ENCODE peak calls at places on chromosomes 13 and 19, in eight cellular contexts. One of them, this sample, is unnamed.

GRCh38 chr19:53132231-53132991 is at the start of gene ZNF415:
- DNase-seq in activated CD8-positive, alpha-beta memory T cell treated with anti-CD3 and anti-CD28 coated beads, Interleukin-2, amount 10 ng/mL, durations not matched to agents 7 days and 5 days: peak
- DNase-seq in kidney glomerular epithelial cell: peak
- DNase-seq in tibial nerve: peak
- DNase-seq in CD4-positive, CD25-positive, alpha-beta regulatory T cell: peak
- DNase-seq in AG04450: peak
- DNase-seq in putamen: peak
- DNase-seq in iris pigment epithelial cell: peak
- DNase-seq in this sample: peak

GRCh38 chr19:32581704-32582164 is 744 bp downstream of the PDCD5 start:
- DNase-seq in activated CD8-positive, alpha-beta memory T cell treated with anti-CD3 and anti-CD28 coated beads, Interleukin-2, amount 10 ng/mL, durations not matched to agents 7 days and 5 days: no peak
- DNase-seq in AG04450: peak
- DNase-seq in iris pigment epithelial cell: peak
- DNase-seq in tibial nerve: no peak
- DNase-seq in CD4-positive, CD25-positive, alpha-beta regulatory T cell: peak
- DNase-seq in putamen: no peak
- DNase-seq in kidney glomerular epithelial cell: no peak
- DNase-seq in this sample: no peak

GRCh38 chr19:58558623-58559274 is 338 bp upstream of the UBE2M start:
- DNase-seq in putamen: peak
- DNase-seq in iris pigment epithelial cell: peak
- DNase-seq in AG04450: peak
- DNase-seq in tibial nerve: peak
- DNase-seq in CD4-positive, CD25-positive, alpha-beta regulatory T cell: peak
- DNase-seq in activated CD8-positive, alpha-beta memory T cell treated with anti-CD3 and anti-CD28 coated beads, Interleukin-2, amount 10 ng/mL, durations not matched to agents 7 days and 5 days: peak
- DNase-seq in kidney glomerular epithelial cell: no peak
- DNase-seq in this sample: peak

GRCh38 chr19:47122359-47123335 is 8.0 kb upstream of the SAE1 start:
- DNase-seq in kidney glomerular epithelial cell: peak
- DNase-seq in tibial nerve: no peak
- DNase-seq in activated CD8-positive, alpha-beta memory T cell treated with anti-CD3 and anti-CD28 coated beads, Interleukin-2, amount 10 ng/mL, durations not matched to agents 7 days and 5 days: no peak
- DNase-seq in CD4-positive, CD25-positive, alpha-beta regulatory T cell: no peak
- DNase-seq in iris pigment epithelial cell: peak
- DNase-seq in putamen: no peak
- DNase-seq in AG04450: no peak
- DNase-seq in this sample: no peak

GRCh38 chr13:32472194-32472621 is 44.3 kb upstream of the N4BP2L1 start:
- DNase-seq in AG04450: no peak
- DNase-seq in iris pigment epithelial cell: peak
- DNase-seq in kidney glomerular epithelial cell: no peak
- DNase-seq in tibial nerve: no peak
- DNase-seq in activated CD8-positive, alpha-beta memory T cell treated with anti-CD3 and anti-CD28 coated beads, Interleukin-2, amount 10 ng/mL, durations not matched to agents 7 days and 5 days: no peak
- DNase-seq in CD4-positive, CD25-positive, alpha-beta regulatory T cell: peak
- DNase-seq in putamen: peak
- DNase-seq in this sample: no peak

GRCh38 chr19:45376045-45376724 is 5.8 kb upstream of the ERCC2 start:
- DNase-seq in kidney glomerular epithelial cell: peak
- DNase-seq in CD4-positive, CD25-positive, alpha-beta regulatory T cell: no peak
- DNase-seq in activated CD8-positive, alpha-beta memory T cell treated with anti-CD3 and anti-CD28 coated beads, Interleukin-2, amount 10 ng/mL, durations not matched to agents 7 days and 5 days: no peak
- DNase-seq in putamen: no peak
- DNase-seq in tibial nerve: no peak
- DNase-seq in AG04450: peak
- DNase-seq in iris pigment epithelial cell: peak
- DNase-seq in this sample: no peak

GRCh38 chr19:55097864-55098715 is 19.3 kb downstream of the PPP1R12C start:
- DNase-seq in iris pigment epithelial cell: no peak
- DNase-seq in kidney glomerular epithelial cell: no peak
- DNase-seq in CD4-positive, CD25-positive, alpha-beta regulatory T cell: no peak
- DNase-seq in tibial nerve: no peak
- DNase-seq in putamen: no peak
- DNase-seq in AG04450: no peak
- DNase-seq in activated CD8-positive, alpha-beta memory T cell treated with anti-CD3 and anti-CD28 coated beads, Interleukin-2, amount 10 ng/mL, durations not matched to agents 7 days and 5 days: no peak
- DNase-seq in this sample: no peak

GRCh38 chr13:39970177-39970846 is 314.9 kb downstream of the COG6 start:
- DNase-seq in tibial nerve: no peak
- DNase-seq in CD4-positive, CD25-positive, alpha-beta regulatory T cell: no peak
- DNase-seq in putamen: no peak
- DNase-seq in activated CD8-positive, alpha-beta memory T cell treated with anti-CD3 and anti-CD28 coated beads, Interleukin-2, amount 10 ng/mL, durations not matched to agents 7 days and 5 days: no peak
- DNase-seq in AG04450: no peak
- DNase-seq in iris pigment epithelial cell: no peak
- DNase-seq in kidney glomerular epithelial cell: no peak
- DNase-seq in this sample: no peak

GRCh38 chr19:9009935-9010651 is at the start of gene MUC16:
- DNase-seq in tibial nerve: no peak
- DNase-seq in AG04450: no peak
- DNase-seq in kidney glomerular epithelial cell: no peak
- DNase-seq in CD4-positive, CD25-positive, alpha-beta regulatory T cell: no peak
- DNase-seq in iris pigment epithelial cell: no peak
- DNase-seq in activated CD8-positive, alpha-beta memory T cell treated with anti-CD3 and anti-CD28 coated beads, Interleukin-2, amount 10 ng/mL, durations not matched to agents 7 days and 5 days: no peak
- DNase-seq in putamen: no peak
- DNase-seq in this sample: no peak

GRCh38 chr13:46126552-46127171 is 21.8 kb upstream of the CPB2 start:
- DNase-seq in iris pigment epithelial cell: peak
- DNase-seq in kidney glomerular epithelial cell: peak
- DNase-seq in tibial nerve: peak
- DNase-seq in CD4-positive, CD25-positive, alpha-beta regulatory T cell: peak
- DNase-seq in putamen: peak
- DNase-seq in activated CD8-positive, alpha-beta memory T cell treated with anti-CD3 and anti-CD28 coated beads, Interleukin-2, amount 10 ng/mL, durations not matched to agents 7 days and 5 days: peak
- DNase-seq in AG04450: peak
- DNase-seq in this sample: no peak

GRCh38 chr13:32911506-32911905 is 104.7 kb upstream of the KL start:
- DNase-seq in activated CD8-positive, alpha-beta memory T cell treated with anti-CD3 and anti-CD28 coated beads, Interleukin-2, amount 10 ng/mL, durations not matched to agents 7 days and 5 days: peak
- DNase-seq in tibial nerve: no peak
- DNase-seq in putamen: no peak
- DNase-seq in CD4-positive, CD25-positive, alpha-beta regulatory T cell: peak
- DNase-seq in kidney glomerular epithelial cell: peak
- DNase-seq in iris pigment epithelial cell: peak
- DNase-seq in AG04450: no peak
- DNase-seq in this sample: no peak

GRCh38 chr19:6639439-6639838 is 30.5 kb downstream of the TNFSF14 start:
- DNase-seq in putamen: no peak
- DNase-seq in tibial nerve: no peak
- DNase-seq in CD4-positive, CD25-positive, alpha-beta regulatory T cell: peak
- DNase-seq in iris pigment epithelial cell: peak
- DNase-seq in AG04450: no peak
- DNase-seq in activated CD8-positive, alpha-beta memory T cell treated with anti-CD3 and anti-CD28 coated beads, Interleukin-2, amount 10 ng/mL, durations not matched to agents 7 days and 5 days: peak
- DNase-seq in kidney glomerular epithelial cell: peak
- DNase-seq in this sample: no peak

GRCh38 chr13:104286566-104287290 is 1220.5 kb upstream of the SLC10A2 start:
- DNase-seq in tibial nerve: no peak
- DNase-seq in activated CD8-positive, alpha-beta memory T cell treated with anti-CD3 and anti-CD28 coated beads, Interleukin-2, amount 10 ng/mL, durations not matched to agents 7 days and 5 days: no peak
- DNase-seq in iris pigment epithelial cell: peak
- DNase-seq in kidney glomerular epithelial cell: peak
- DNase-seq in AG04450: no peak
- DNase-seq in putamen: no peak
- DNase-seq in CD4-positive, CD25-positive, alpha-beta regulatory T cell: no peak
- DNase-seq in this sample: no peak

GRCh38 chr19:4547303-4548237 is 7.7 kb upstream of the LRG1 start:
- DNase-seq in iris pigment epithelial cell: no peak
- DNase-seq in CD4-positive, CD25-positive, alpha-beta regulatory T cell: peak
- DNase-seq in activated CD8-positive, alpha-beta memory T cell treated with anti-CD3 and anti-CD28 coated beads, Interleukin-2, amount 10 ng/mL, durations not matched to agents 7 days and 5 days: peak
- DNase-seq in putamen: no peak
- DNase-seq in tibial nerve: no peak
- DNase-seq in AG04450: no peak
- DNase-seq in kidney glomerular epithelial cell: no peak
- DNase-seq in this sample: no peak

GRCh38 chr13:21879263-21879914 is 208.5 kb downstream of the FGF9 start:
- DNase-seq in tibial nerve: no peak
- DNase-seq in iris pigment epithelial cell: no peak
- DNase-seq in CD4-positive, CD25-positive, alpha-beta regulatory T cell: peak
- DNase-seq in putamen: no peak
- DNase-seq in kidney glomerular epithelial cell: no peak
- DNase-seq in AG04450: no peak
- DNase-seq in activated CD8-positive, alpha-beta memory T cell treated with anti-CD3 and anti-CD28 coated beads, Interleukin-2, amount 10 ng/mL, durations not matched to agents 7 days and 5 days: no peak
- DNase-seq in this sample: no peak

GRCh38 chr13:25214371-25215252 is 42.5 kb upstream of the AMER2 start:
- DNase-seq in iris pigment epithelial cell: peak
- DNase-seq in activated CD8-positive, alpha-beta memory T cell treated with anti-CD3 and anti-CD28 coated beads, Interleukin-2, amount 10 ng/mL, durations not matched to agents 7 days and 5 days: no peak
- DNase-seq in AG04450: no peak
- DNase-seq in kidney glomerular epithelial cell: peak
- DNase-seq in putamen: no peak
- DNase-seq in CD4-positive, CD25-positive, alpha-beta regulatory T cell: no peak
- DNase-seq in tibial nerve: peak
- DNase-seq in this sample: no peak

GRCh38 chr19:39093761-39094160 is 9.6 kb downstream of the ACP7 start:
- DNase-seq in CD4-positive, CD25-positive, alpha-beta regulatory T cell: no peak
- DNase-seq in tibial nerve: no peak
- DNase-seq in activated CD8-positive, alpha-beta memory T cell treated with anti-CD3 and anti-CD28 coated beads, Interleukin-2, amount 10 ng/mL, durations not matched to agents 7 days and 5 days: no peak
- DNase-seq in iris pigment epithelial cell: peak
- DNase-seq in putamen: no peak
- DNase-seq in kidney glomerular epithelial cell: no peak
- DNase-seq in AG04450: peak
- DNase-seq in this sample: no peak

GRCh38 chr19:32735936-32736335 is 16.4 kb downstream of the TDRD12 start:
- DNase-seq in AG04450: no peak
- DNase-seq in CD4-positive, CD25-positive, alpha-beta regulatory T cell: no peak
- DNase-seq in kidney glomerular epithelial cell: no peak
- DNase-seq in tibial nerve: no peak
- DNase-seq in putamen: no peak
- DNase-seq in iris pigment epithelial cell: no peak
- DNase-seq in activated CD8-positive, alpha-beta memory T cell treated with anti-CD3 and anti-CD28 coated beads, Interleukin-2, amount 10 ng/mL, durations not matched to agents 7 days and 5 days: no peak
- DNase-seq in this sample: no peak

GRCh38 chr19:1847684-1848398 is 442 bp downstream of the REXO1 start:
- DNase-seq in activated CD8-positive, alpha-beta memory T cell treated with anti-CD3 and anti-CD28 coated beads, Interleukin-2, amount 10 ng/mL, durations not matched to agents 7 days and 5 days: peak
- DNase-seq in iris pigment epithelial cell: peak
- DNase-seq in kidney glomerular epithelial cell: no peak
- DNase-seq in AG04450: no peak
- DNase-seq in CD4-positive, CD25-positive, alpha-beta regulatory T cell: peak
- DNase-seq in tibial nerve: no peak
- DNase-seq in putamen: no peak
- DNase-seq in this sample: no peak

GRCh38 chr19:19212866-19213265 is 1.1 kb downstream of the NCAN start:
- DNase-seq in activated CD8-positive, alpha-beta memory T cell treated with anti-CD3 and anti-CD28 coated beads, Interleukin-2, amount 10 ng/mL, durations not matched to agents 7 days and 5 days: no peak
- DNase-seq in AG04450: no peak
- DNase-seq in iris pigment epithelial cell: no peak
- DNase-seq in putamen: no peak
- DNase-seq in kidney glomerular epithelial cell: no peak
- DNase-seq in tibial nerve: no peak
- DNase-seq in CD4-positive, CD25-positive, alpha-beta regulatory T cell: no peak
- DNase-seq in this sample: no peak